ENCODE peak calls at places on chromosomes 6 and 20, in nine cellular contexts. G is substantia nigra; Q is effector CD4-positive, alpha-beta T cell; L is psoas muscle; J is stimulated activated CD4-positive, alpha-beta T cell treated with anti-CD3 and anti-CD28 coated beads, Interleukin-15, amount 100 ng/mL, for 1 hour; R is T-cell; H is HS-27A; Z is SJCRH30; W is effector CD8-positive, alpha-beta T cell. B is an unnamed sample.

GRCh38 chr6:153027480-153027879 is 25.0 kb upstream of the MTRF1L start:
- DNase-seq in R (no peak), J (no peak), Z (no peak), G (no peak), L (no peak), H (no peak), Q (no peak), W (no peak), B (no peak)

GRCh38 chr6:50819906-50820589 is 1.4 kb downstream of the TFAP2B start:
- DNase-seq in G (no peak), L (no peak), R (no peak), Q (no peak), Z (peak), W (no peak), H (no peak), J (no peak), B (no peak)

GRCh38 chr6:6803180-6803978 is 214.9 kb downstream of the LY86 start:
- DNase-seq in W (no peak), H (no peak), Q (no peak), G (no peak), Z (no peak), L (no peak), J (no peak), R (no peak), B (no peak)

GRCh38 chr20:63795178-63795830 is 35.8 kb downstream of the ZBTB46 start:
- DNase-seq in J (no peak), W (no peak), L (no peak), G (no peak), Q (no peak), H (no peak), Z (no peak), R (no peak), B (no peak)

GRCh38 chr20:21339499-21339898 is 36.4 kb downstream of the XRN2 start:
- DNase-seq in Q (no peak), L (no peak), H (no peak), J (no peak), Z (no peak), W (no peak), G (no peak), R (no peak), B (no peak)

GRCh38 chr6:71466362-71466761 is 177.8 kb downstream of the OGFRL1 start:
- DNase-seq in W (no peak), Q (no peak), R (no peak), Z (no peak), H (no peak), J (no peak), G (no peak), L (no peak), B (no peak)

GRCh38 chr20:50330504-50331313 is 140.1 kb downstream of the CEBPB start:
- DNase-seq in R (no peak), W (no peak), Z (no peak), G (no peak), Q (no peak), J (no peak), H (no peak), L (no peak), B (no peak)

GRCh38 chr6:35280903-35281302 is 16.7 kb upstream of the DEF6 start:
- DNase-seq in H (no peak), G (no peak), Z (peak), J (no peak), W (no peak), L (no peak), R (no peak), Q (no peak), B (no peak)

GRCh38 chr20:10328897-10329255 is 105.1 kb downstream of the MKKS start:
- DNase-seq in J (no peak), R (no peak), W (no peak), L (no peak), H (no peak), G (no peak), Z (no peak), Q (no peak), B (no peak)

GRCh38 chr6:113909224-113909856 is 52.2 kb downstream of the MARCKS start:
- DNase-seq in L (no peak), G (no peak), Z (peak), J (no peak), R (no peak), W (no peak), Q (peak), H (peak), B (no peak)

GRCh38 chr6:30013296-30013922 is 47.7 kb upstream of the POLR1H start:
- DNase-seq in L (no peak), H (no peak), R (peak), G (no peak), Q (peak), W (no peak), J (no peak), Z (peak), B (no peak)

GRCh38 chr20:52972965-52973819 is 1.0 kb downstream of the TSHZ2 start:
- DNase-seq in H (no peak), Q (no peak), R (peak), Z (no peak), W (no peak), J (peak), L (peak), G (no peak), B (no peak)

GRCh38 chr20:22821826-22822225 is 213.3 kb upstream of the SSTR4 start:
- DNase-seq in R (no peak), W (no peak), G (no peak), Q (no peak), L (no peak), Z (no peak), J (no peak), H (no peak), B (no peak)

GRCh38 chr6:3208096-3208774 is 19.2 kb downstream of the TUBB2B start:
- DNase-seq in J (no peak), L (no peak), H (no peak), Q (no peak), W (no peak), Z (no peak), G (no peak), R (no peak), B (no peak)

GRCh38 chr6:31070711-31071197 is 41.6 kb downstream of the C6orf15 start:
- DNase-seq in J (no peak), Q (no peak), Z (peak), G (peak), L (no peak), W (no peak), R (no peak), H (no peak), B (peak)

GRCh38 chr6:145815351-145815772 is 767 bp upstream of the FBXO30 start:
- DNase-seq in H (no peak), G (no peak), Q (no peak), W (no peak), J (no peak), Z (peak), L (no peak), R (no peak), B (no peak)

GRCh38 chr20:36159833-36160232 is 5.3 kb downstream of the EPB41L1 start:
- DNase-seq in J (no peak), W (no peak), H (no peak), R (no peak), G (no peak), L (no peak), Z (no peak), Q (no peak), B (no peak)

GRCh38 chr20:38748863-38749153 is 548 bp downstream of the ACTR5 start:
- DNase-seq in R (peak), H (no peak), Z (no peak), L (no peak), J (no peak), W (no peak), G (no peak), Q (peak), B (no peak)

GRCh38 chr6:54020311-54020710 is 90.9 kb upstream of the MLIP start:
- DNase-seq in Z (no peak), G (no peak), J (no peak), Q (no peak), L (no peak), R (no peak), W (no peak), H (no peak), B (no peak)